ENCODE peak calls at places on chromosomes 11 and 22, in seven cellular contexts. H is transverse colon; V is suprapubic skin; W is CD8-positive, alpha-beta T cell; T is AG10803; G is dorsolateral prefrontal cortex; O is mammary epithelial cell. F is an unnamed sample.

GRCh38 chr22:42388130-42388797 is 43.9 kb downstream of the NFAM1 start:
- DNase-seq in T (no peak), O (peak), W (no peak), H (no peak), G (peak), V (no peak), F (no peak)

GRCh38 chr11:78372114-78372768 is 45.4 kb downstream of the GAB2 start:
- DNase-seq in W (no peak), O (no peak), G (no peak), V (no peak), T (no peak), H (no peak), F (no peak)

GRCh38 chr22:47162865-47163264 is 400.4 kb downstream of the TBC1D22A start:
- DNase-seq in O (no peak), H (peak), T (no peak), G (no peak), W (no peak), V (peak), F (no peak)

GRCh38 chr11:102733232-102733875 is 8.6 kb upstream of the MMP8 start:
- DNase-seq in G (no peak), W (peak), V (no peak), T (peak), O (peak), H (peak), F (peak)

GRCh38 chr11:60915250-60915914 is 1.4 kb downstream of the TMEM109 start:
- DNase-seq in O (peak), T (peak), V (no peak), W (peak), G (no peak), H (peak), F (peak)

GRCh38 chr11:75762885-75763284 is 5.7 kb upstream of the DGAT2 start:
- DNase-seq in W (no peak), T (peak), O (no peak), V (no peak), G (no peak), H (no peak), F (no peak)

GRCh38 chr22:43186272-43187170 is at the start of gene TTLL12:
- DNase-seq in V (no peak), O (peak), W (peak), G (no peak), T (peak), H (peak), F (peak)

GRCh38 chr11:8717876-8718753 is 35.5 kb downstream of the RPL27A start:
- DNase-seq in H (peak), W (no peak), V (no peak), T (peak), G (no peak), O (peak), F (peak)

GRCh38 chr22:18095101-18095805 is 15.4 kb upstream of the TUBA8 start:
- DNase-seq in T (no peak), O (peak), W (no peak), H (no peak), V (no peak), G (no peak), F (no peak)

GRCh38 chr22:43567691-43568308 is 156.0 kb downstream of the MPPED1 start:
- DNase-seq in T (no peak), V (no peak), W (no peak), G (no peak), O (no peak), H (no peak), F (no peak)

GRCh38 chr11:18229501-18229900 is 7.1 kb downstream of the SAA4 start:
- DNase-seq in G (no peak), H (no peak), T (no peak), O (no peak), V (no peak), W (no peak), F (peak)

GRCh38 chr22:21685164-21685513 is 19.3 kb downstream of the PPIL2 start:
- DNase-seq in W (no peak), O (no peak), T (no peak), G (no peak), H (no peak), V (no peak), F (no peak)

GRCh38 chr11:66768818-66769217 is 39.8 kb upstream of the SPTBN2 start:
- DNase-seq in O (peak), H (no peak), V (no peak), G (no peak), W (no peak), T (no peak), F (no peak)

GRCh38 chr11:95512682-95513081 is 276.9 kb downstream of the FAM76B start:
- DNase-seq in H (peak), G (no peak), V (peak), T (peak), O (peak), W (no peak), F (no peak)

GRCh38 chr11:73521621-73522020 is 76.3 kb downstream of the FAM168A start:
- DNase-seq in W (no peak), G (no peak), V (no peak), O (peak), H (no peak), T (peak), F (no peak)

GRCh38 chr11:27291302-27291889 is 71.6 kb downstream of the CCDC34 start:
- DNase-seq in H (peak), T (no peak), G (no peak), O (peak), V (no peak), W (no peak), F (no peak)

GRCh38 chr11:74449369-74449931 is 17.9 kb downstream of the KCNE3 start:
- DNase-seq in W (peak), V (no peak), O (peak), H (peak), T (peak), G (no peak), F (peak)

GRCh38 chr22:19723165-19723989 is at the start of gene GP1BB:
- DNase-seq in T (no peak), V (no peak), W (no peak), O (no peak), H (peak), G (no peak), F (peak)

GRCh38 chr22:27150530-27150909 is 493.1 kb downstream of the MIAT start:
- DNase-seq in G (no peak), H (no peak), W (no peak), V (no peak), T (peak), O (no peak), F (no peak)

GRCh38 chr11:35661539-35661938 is 1.0 kb upstream of the TRIM44 start:
- DNase-seq in W (no peak), H (no peak), G (no peak), T (no peak), O (no peak), V (no peak), F (no peak)

GRCh38 chr11:44243633-44244343 is 66.2 kb downstream of the ALX4 start:
- DNase-seq in W (no peak), T (peak), H (no peak), O (no peak), G (no peak), V (no peak), F (no peak)

GRCh38 chr22:20437253-20438065 is at the start of gene SCARF2:
- DNase-seq in G (peak), V (peak), W (no peak), O (no peak), H (peak), T (peak), F (no peak)

GRCh38 chr11:32421992-32422391 is 13.3 kb downstream of the WT1 start:
- DNase-seq in W (no peak), O (no peak), T (peak), V (no peak), G (no peak), H (no peak), F (no peak)

GRCh38 chr22:23219787-23220484 is 39.6 kb downstream of the BCR start:
- DNase-seq in G (no peak), H (peak), T (peak), V (no peak), W (peak), O (peak), F (peak)

GRCh38 chr11:119607726-119608125 is 121.3 kb downstream of the NECTIN1 start:
- DNase-seq in H (no peak), W (no peak), V (no peak), G (peak), T (no peak), O (peak), F (no peak)

GRCh38 chr22:31626427-31627150 is 35.4 kb downstream of the PISD start:
- DNase-seq in T (no peak), H (no peak), G (no peak), W (no peak), V (no peak), O (no peak), F (no peak)

GRCh38 chr11:72069787-72070251 is 10.5 kb downstream of the NUMA1 start:
- DNase-seq in W (no peak), G (no peak), V (peak), T (peak), O (peak), H (peak), F (peak)

GRCh38 chr11:70326365-70326803 is 55.9 kb downstream of the PPFIA1 start:
- DNase-seq in V (no peak), O (no peak), T (peak), G (no peak), W (no peak), H (peak), F (no peak)

GRCh38 chr11:2158291-2158737 is 2.7 kb downstream of the INS start:
- DNase-seq in T (no peak), W (no peak), H (no peak), O (no peak), V (no peak), G (no peak), F (no peak)

DNA sequence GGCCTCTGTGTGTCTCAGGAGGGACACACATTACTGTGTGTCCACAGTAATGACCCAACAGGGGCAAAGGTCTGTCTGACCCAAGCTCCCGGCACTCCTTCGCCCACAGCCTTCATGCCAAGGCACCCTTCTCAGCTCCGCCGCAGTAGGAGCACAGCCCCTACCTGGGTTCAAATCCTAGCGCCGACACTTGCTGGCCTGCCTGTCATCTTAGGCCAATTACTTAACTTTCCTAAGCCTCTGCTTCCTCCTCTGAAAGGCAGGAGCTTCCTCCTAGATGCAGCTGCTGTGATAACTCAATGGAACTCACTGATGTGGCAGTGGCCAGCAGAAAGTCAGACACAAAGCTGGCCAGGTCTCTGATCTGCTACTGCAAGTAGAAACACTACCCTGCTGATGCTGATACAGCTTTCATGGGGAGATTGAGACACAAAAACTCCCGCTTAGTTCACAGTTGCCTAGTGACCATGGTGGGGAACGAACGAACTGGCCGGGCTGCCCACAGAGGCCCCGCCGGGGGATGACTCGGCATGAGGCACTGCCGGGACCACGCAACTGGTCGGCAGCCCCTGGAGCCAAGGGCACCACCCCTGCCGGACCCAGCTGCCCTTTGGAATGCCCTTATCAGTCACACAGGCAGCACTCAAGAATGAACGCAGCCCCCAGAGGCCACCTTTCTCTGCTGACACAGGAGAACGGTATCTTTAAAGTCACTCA is 8.1 kb downstream of the EHD1 start:
- DNase-seq in W (no peak), G (no peak), H (peak), O (peak), T (peak), V (no peak), F (no peak)
- H3K4me3 ChIP-seq in W (peak), G (no peak), H (no peak), O (no peak), T (no peak), V (peak), F (peak)

DNA sequence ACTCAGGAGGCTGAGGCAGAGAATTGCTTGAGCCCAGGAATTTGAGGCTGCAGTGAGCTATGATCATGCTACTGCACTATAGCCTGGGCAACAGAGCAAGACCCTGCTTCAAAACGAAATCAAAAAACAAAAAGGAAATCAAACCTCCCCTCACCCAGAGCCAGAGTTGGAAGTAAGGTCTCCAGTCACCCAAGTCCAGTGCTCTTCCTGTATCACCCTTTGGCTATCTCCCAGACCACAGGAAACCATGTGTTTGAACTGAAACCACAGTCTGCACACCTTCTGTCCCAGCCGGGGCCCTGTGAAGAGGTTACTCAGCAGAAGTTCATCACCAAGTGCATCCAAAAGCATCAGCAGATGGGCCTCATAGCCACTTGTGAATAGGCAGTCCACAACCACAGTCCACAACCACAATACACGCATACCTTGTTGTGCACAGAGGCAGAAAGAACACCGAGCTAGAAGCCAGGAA is 4.6 kb downstream of the MYH9 start:
- DNase-seq in G (no peak), T (peak), O (peak), W (peak), V (no peak), H (peak), F (peak)
- H3K4me3 ChIP-seq in G (no peak), T (peak), O (no peak), W (peak), V (no peak), H (no peak), F (no peak)

GRCh38 chr11:118152552-118153471 is at the start of gene SCN4B:
- DNase-seq in G (peak), O (peak), H (peak), W (no peak), T (peak), V (no peak), F (no peak)

GRCh38 chr11:118152020-118152551 is 537 bp downstream of the SCN4B start:
- DNase-seq in O (no peak), V (no peak), G (no peak), T (no peak), H (no peak), W (no peak), F (no peak)

GRCh38 chr11:118153976-118154375 is 1.4 kb upstream of the SCN4B start:
- DNase-seq in T (no peak), O (no peak), H (no peak), G (no peak), V (no peak), W (no peak), F (no peak)

GRCh38 chr11:118151421-118151820 is 1.2 kb downstream of the SCN4B start:
- DNase-seq in W (no peak), T (no peak), V (no peak), G (no peak), H (no peak), O (no peak), F (no peak)

GRCh38 chr11:118153516-118153915 is 893 bp upstream of the SCN4B start:
- DNase-seq in O (no peak), T (no peak), H (no peak), W (no peak), V (no peak), G (no peak), F (no peak)
- H3K4me3 ChIP-seq in O (peak), T (no peak), H (no peak), W (no peak), V (peak), G (peak), F (no peak)

GRCh38 chr11:48019597-48019996 is 39.2 kb downstream of the PTPRJ start:
- DNase-seq in G (no peak), W (no peak), V (no peak), H (no peak), T (no peak), O (no peak), F (no peak)
- H3K4me3 ChIP-seq in G (no peak), W (no peak), V (no peak), H (no peak), T (no peak), O (no peak), F (no peak)

GRCh38 chr11:62534779-62535545 is 11.6 kb downstream of the AHNAK start:
- DNase-seq in V (no peak), H (no peak), W (no peak), O (no peak), T (no peak), G (no peak), F (no peak)
- H3K4me3 ChIP-seq in V (no peak), H (no peak), W (no peak), O (no peak), T (no peak), G (no peak), F (no peak)

GRCh38 chr11:108685419-108686161 is 20.7 kb downstream of the DDX10 start:
- DNase-seq in W (no peak), V (no peak), G (no peak), H (no peak), O (no peak), T (peak), F (no peak)
- H3K4me3 ChIP-seq in W (no peak), V (no peak), G (no peak), H (no peak), O (no peak), T (no peak), F (no peak)

GRCh38 chr11:13000721-13001120 is 8.4 kb upstream of the RASSF10 start:
- DNase-seq in H (no peak), V (no peak), O (no peak), G (no peak), W (no peak), T (no peak), F (no peak)
- H3K4me3 ChIP-seq in H (no peak), V (no peak), O (no peak), G (no peak), W (no peak), T (no peak), F (no peak)